ENCODE peak calls at places on chromosomes 1 and 21, in nine cellular contexts. D, Q, Y, M, X, G, I, U and O are unnamed samples.

GRCh38 chr1:48692235-48692634 is 84.5 kb downstream of the BEND5 start:
- DNase-seq in D (no peak), Q (no peak), Y (no peak), M (no peak), X (no peak), G (no peak), I (no peak), U (no peak), O (no peak)

GRCh38 chr1:203127672-203128611 is at the start of gene ADORA1:
- DNase-seq in D (peak; percentile 79), Q (peak; percentile 58), Y (no peak), M (peak; percentile 34), X (no peak), G (peak; percentile 74), I (peak; percentile 37), U (peak; percentile 53), O (no peak)

GRCh38 chr1:222623458-222623857 is 5.6 kb downstream of the MIA3 start:
- DNase-seq in D (no peak), Q (no peak), Y (no peak), M (no peak), X (no peak), G (no peak), I (no peak), U (no peak), O (no peak)

GRCh38 chr1:84851839-84852238 is 41.2 kb downstream of the LPAR3 start:
- DNase-seq in D (no peak), Q (peak; percentile 92), Y (peak; percentile 73), M (peak; percentile 95), X (no peak), G (no peak), I (peak; percentile 75), U (peak; percentile 93), O (no peak)

GRCh38 chr21:25338415-25338814 is 268.9 kb downstream of the MRPL39 start:
- DNase-seq in D (no peak), Q (no peak), Y (no peak), M (no peak), X (no peak), G (no peak), I (no peak), U (no peak), O (no peak)

GRCh38 chr1:100433563-100433962 is 81.3 kb downstream of the CDC14A start:
- DNase-seq in D (no peak), Q (no peak), Y (no peak), M (no peak), X (no peak), G (no peak), I (no peak), U (no peak), O (no peak)

GRCh38 chr21:16305686-16306085 is 575.9 kb downstream of the USP25 start:
- DNase-seq in D (no peak), Q (peak; percentile 18), Y (no peak), M (peak; percentile 37), X (no peak), G (no peak), I (peak; percentile 73), U (peak; percentile 5), O (no peak)

GRCh38 chr1:101235241-101235695 is 1.6 kb upstream of the S1PR1 start:
- DNase-seq in D (no peak), Q (no peak), Y (no peak), M (no peak), X (no peak), G (no peak), I (no peak), U (no peak), O (no peak)

GRCh38 chr1:246565751-246566127 is 322 bp downstream of the TFB2M start:
- DNase-seq in D (no peak), Q (peak; percentile 64), Y (no peak), M (peak; percentile 63), X (no peak), G (no peak), I (no peak), U (no peak), O (no peak)

GRCh38 chr1:226444901-226445300 is 37.0 kb upstream of the PARP1 start:
- DNase-seq in D (no peak), Q (no peak), Y (no peak), M (no peak), X (peak; percentile 75), G (no peak), I (no peak), U (no peak), O (peak; percentile 97)

GRCh38 chr21:34782666-34783365 is 114.0 kb downstream of the CLIC6 start:
- DNase-seq in D (no peak), Q (no peak), Y (no peak), M (no peak), X (no peak), G (no peak), I (no peak), U (no peak), O (no peak)

DNA sequence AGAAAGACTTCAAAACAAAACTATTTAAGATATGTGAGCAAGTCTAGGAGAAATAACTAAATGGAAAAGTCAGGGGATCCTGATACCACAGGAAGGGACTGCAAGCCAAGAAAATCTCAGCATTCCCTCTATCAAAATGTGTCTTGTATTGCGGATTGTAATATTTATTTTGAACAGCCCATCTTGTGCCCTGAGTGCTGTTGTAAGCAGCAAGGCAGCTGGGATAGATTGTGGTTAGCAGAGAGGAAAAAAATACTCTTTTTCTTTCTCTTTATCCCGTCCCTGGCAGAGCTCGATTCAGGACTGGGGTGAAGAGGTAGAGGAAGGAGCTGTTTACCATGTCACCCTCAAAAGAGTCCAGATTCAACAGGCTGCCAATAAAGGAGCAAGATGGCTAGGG is 1.2 kb downstream of the RGL1 start:
- DNase-seq in D (no peak), Q (peak; percentile 47), Y (no peak), M (peak; percentile 46), X (no peak), G (no peak), I (peak; percentile 61), U (peak; percentile 64), O (no peak)
- H3K4me3 ChIP-seq in D (peak overlapping the region; percentile 63), Q (peak overlapping the region; percentile 70), Y (peak overlapping the region; percentile 67), M (peak overlapping the region; percentile 67), X (no peak overlapping the region), G (peak overlapping the region; percentile 76), I (peak overlapping the region; percentile 75), U (peak overlapping the region; percentile 76), O (no peak overlapping the region)

GRCh38 chr1:59238535-59238934 is 58.4 kb upstream of the FGGY start:
- DNase-seq in D (no peak), Q (no peak), Y (no peak), M (no peak), X (no peak), G (no peak), I (no peak), U (no peak), O (no peak)

GRCh38 chr1:59236949-59237545 is 59.8 kb upstream of the FGGY start:
- DNase-seq in D (no peak), Q (no peak), Y (no peak), M (no peak), X (no peak), G (no peak), I (no peak), U (no peak), O (no peak)

GRCh38 chr1:59241909-59242308 is 55.0 kb upstream of the FGGY start:
- DNase-seq in D (no peak), Q (no peak), Y (no peak), M (no peak), X (no peak), G (no peak), I (no peak), U (no peak), O (no peak)

GRCh38 chr1:59238993-59239392 is 57.9 kb upstream of the FGGY start:
- DNase-seq in D (no peak), Q (no peak), Y (no peak), M (no peak), X (no peak), G (no peak), I (no peak), U (no peak), O (no peak)

GRCh38 chr1:59237905-59238304 is 59.0 kb upstream of the FGGY start:
- DNase-seq in D (no peak), Q (no peak), Y (no peak), M (peak; percentile 22), X (no peak), G (no peak), I (no peak), U (no peak), O (no peak)
- H3K4me3 ChIP-seq in D (no peak overlapping the region), Q (no peak overlapping the region), Y (no peak overlapping the region), M (no peak overlapping the region), X (no peak overlapping the region), G (no peak overlapping the region), I (no peak overlapping the region), U (no peak overlapping the region), O (no peak overlapping the region)

DNA sequence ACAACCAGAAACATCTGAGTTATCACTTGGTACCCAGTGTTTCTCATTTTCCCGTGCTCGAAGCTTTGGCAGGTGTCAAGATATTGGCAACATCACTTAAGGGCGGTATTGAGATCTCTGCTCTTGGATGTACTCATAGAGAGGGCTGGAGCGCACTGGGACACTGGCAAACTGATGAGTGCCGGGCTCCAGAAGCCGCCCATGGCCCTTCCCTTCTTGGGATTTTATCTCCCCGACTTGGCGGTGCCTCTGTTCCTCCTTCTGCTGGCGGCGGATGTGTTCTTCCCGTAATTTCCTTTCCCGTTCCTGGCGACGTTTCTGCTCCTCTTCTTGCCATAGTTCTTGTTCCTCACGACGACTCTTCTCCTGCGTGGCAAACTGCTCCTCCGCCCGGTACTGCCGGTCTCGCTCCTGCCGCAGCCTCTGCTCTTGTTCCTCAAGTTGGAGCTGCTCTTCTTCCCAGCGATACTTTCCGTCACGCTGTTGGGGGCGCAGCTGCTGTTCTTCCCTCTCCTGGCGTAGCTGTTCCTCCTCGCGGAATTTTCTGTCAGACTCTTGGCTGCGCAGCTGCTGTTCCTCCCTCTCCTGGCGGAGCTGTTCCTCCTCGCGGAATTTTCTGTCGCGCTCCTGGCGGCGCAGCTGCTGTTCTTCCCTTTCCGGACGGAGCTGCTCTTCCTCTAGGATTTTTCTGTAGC is 7.8 kb downstream of the TCHH start:
- DNase-seq in D (no peak), Q (no peak), Y (no peak), M (no peak), X (no peak), G (no peak), I (peak; percentile 2), U (no peak), O (no peak)
- H3K4me3 ChIP-seq in D (no peak overlapping the region), Q (peak overlapping the region; percentile 30), Y (peak overlapping the region; percentile 1), M (peak overlapping the region; percentile 36), X (no peak overlapping the region), G (peak overlapping the region; percentile 67), I (no peak overlapping the region), U (peak overlapping the region; percentile 47), O (no peak overlapping the region)

GRCh38 chr1:119724611-119725218 is 13.0 kb downstream of the PHGDH start:
- DNase-seq in D (no peak), Q (no peak), Y (no peak), M (no peak), X (no peak), G (no peak), I (no peak), U (no peak), O (no peak)

GRCh38 chr1:119725626-119726025 is 13.9 kb downstream of the PHGDH start:
- DNase-seq in D (no peak), Q (no peak), Y (no peak), M (no peak), X (no peak), G (no peak), I (no peak), U (no peak), O (no peak)

GRCh38 chr1:119729044-119729443 is 17.3 kb downstream of the PHGDH start:
- DNase-seq in D (no peak), Q (no peak), Y (no peak), M (no peak), X (no peak), G (no peak), I (no peak), U (no peak), O (no peak)

GRCh38 chr1:119731060-119731459 is 19.3 kb downstream of the PHGDH start:
- DNase-seq in D (no peak), Q (no peak), Y (no peak), M (no peak), X (no peak), G (no peak), I (no peak), U (no peak), O (no peak)

GRCh38 chr1:119728007-119728406 is 16.3 kb downstream of the PHGDH start:
- DNase-seq in D (no peak), Q (no peak), Y (no peak), M (no peak), X (no peak), G (no peak), I (no peak), U (no peak), O (no peak)
- H3K4me3 ChIP-seq in D (no peak overlapping the region), Q (no peak overlapping the region), Y (no peak overlapping the region), M (no peak overlapping the region), X (no peak overlapping the region), G (no peak overlapping the region), I (no peak overlapping the region), U (no peak overlapping the region), O (no peak overlapping the region)